ENCODE peak calls at places on chromosomes 4 and X, in eight cellular contexts. One of them, this sample, is unnamed.

GRCh38 chr4:104815593-104816156 is 321.0 kb upstream of the CXXC4 start:
- DNase-seq in astrocyte: peak
- DNase-seq in caudate nucleus: no peak
- DNase-seq in dorsolateral prefrontal cortex: no peak
- DNase-seq in WTC11: no peak
- DNase-seq in ovary: no peak
- DNase-seq in HCT116: no peak
- DNase-seq in HT1080: peak
- DNase-seq in this sample: no peak

GRCh38 chrX:71540801-71541545 is 8.1 kb downstream of the OGT start:
- DNase-seq in caudate nucleus: no peak
- DNase-seq in ovary: no peak
- DNase-seq in dorsolateral prefrontal cortex: no peak
- DNase-seq in HT1080: no peak
- DNase-seq in HCT116: no peak
- DNase-seq in astrocyte: no peak
- DNase-seq in WTC11: no peak
- DNase-seq in this sample: no peak

GRCh38 chrX:57565198-57565597 is 26.6 kb upstream of the ZXDB start:
- DNase-seq in WTC11: no peak
- DNase-seq in dorsolateral prefrontal cortex: no peak
- DNase-seq in caudate nucleus: no peak
- DNase-seq in HCT116: no peak
- DNase-seq in astrocyte: no peak
- DNase-seq in HT1080: no peak
- DNase-seq in ovary: no peak
- DNase-seq in this sample: no peak

GRCh38 chr4:5783486-5783885 is 72.5 kb downstream of the EVC start:
- DNase-seq in astrocyte: no peak
- DNase-seq in WTC11: no peak
- DNase-seq in caudate nucleus: no peak
- DNase-seq in dorsolateral prefrontal cortex: no peak
- DNase-seq in ovary: no peak
- DNase-seq in HCT116: no peak
- DNase-seq in HT1080: no peak
- DNase-seq in this sample: no peak

GRCh38 chrX:145563159-145563558 is 254.5 kb upstream of the SLITRK2 start:
- DNase-seq in dorsolateral prefrontal cortex: no peak
- DNase-seq in astrocyte: no peak
- DNase-seq in WTC11: no peak
- DNase-seq in HT1080: no peak
- DNase-seq in ovary: no peak
- DNase-seq in HCT116: no peak
- DNase-seq in caudate nucleus: no peak
- DNase-seq in this sample: no peak

GRCh38 chrX:45083314-45083713 is 117.4 kb downstream of the DIPK2B start:
- DNase-seq in dorsolateral prefrontal cortex: no peak
- DNase-seq in HCT116: no peak
- DNase-seq in ovary: no peak
- DNase-seq in WTC11: no peak
- DNase-seq in HT1080: no peak
- DNase-seq in caudate nucleus: no peak
- DNase-seq in astrocyte: no peak
- DNase-seq in this sample: no peak

GRCh38 chr4:112968456-112969159 is 80.8 kb upstream of the ANK2 start:
- DNase-seq in ovary: no peak
- DNase-seq in HT1080: peak
- DNase-seq in astrocyte: no peak
- DNase-seq in caudate nucleus: no peak
- DNase-seq in WTC11: no peak
- DNase-seq in HCT116: no peak
- DNase-seq in dorsolateral prefrontal cortex: no peak
- DNase-seq in this sample: no peak

GRCh38 chr4:31160146-31160545 is 440.0 kb downstream of the PCDH7 start:
- DNase-seq in astrocyte: peak
- DNase-seq in HCT116: no peak
- DNase-seq in HT1080: no peak
- DNase-seq in dorsolateral prefrontal cortex: no peak
- DNase-seq in caudate nucleus: no peak
- DNase-seq in ovary: no peak
- DNase-seq in WTC11: no peak
- DNase-seq in this sample: no peak

GRCh38 chr4:2248044-2248780 is 6.3 kb upstream of the HAUS3 start:
- DNase-seq in HCT116: no peak
- DNase-seq in HT1080: no peak
- DNase-seq in WTC11: no peak
- DNase-seq in caudate nucleus: no peak
- DNase-seq in ovary: no peak
- DNase-seq in astrocyte: no peak
- DNase-seq in dorsolateral prefrontal cortex: peak
- DNase-seq in this sample: no peak

GRCh38 chr4:151297170-151297569 is 20.2 kb downstream of the PRSS48 start:
- DNase-seq in HCT116: no peak
- DNase-seq in ovary: no peak
- DNase-seq in astrocyte: no peak
- DNase-seq in HT1080: no peak
- DNase-seq in dorsolateral prefrontal cortex: no peak
- DNase-seq in caudate nucleus: no peak
- DNase-seq in WTC11: no peak
- DNase-seq in this sample: no peak

GRCh38 chr4:177293208-177294018 is 16.3 kb upstream of the NEIL3 start:
- DNase-seq in caudate nucleus: no peak
- DNase-seq in dorsolateral prefrontal cortex: no peak
- DNase-seq in ovary: no peak
- DNase-seq in HT1080: no peak
- DNase-seq in HCT116: no peak
- DNase-seq in WTC11: no peak
- DNase-seq in astrocyte: no peak
- DNase-seq in this sample: no peak

GRCh38 chr4:147547314-147548056 is 66.6 kb downstream of the EDNRA start:
- DNase-seq in caudate nucleus: no peak
- DNase-seq in ovary: no peak
- DNase-seq in HT1080: peak
- DNase-seq in WTC11: no peak
- DNase-seq in dorsolateral prefrontal cortex: no peak
- DNase-seq in astrocyte: peak
- DNase-seq in HCT116: no peak
- DNase-seq in this sample: no peak

GRCh38 chr4:73520821-73521220 is 39.3 kb downstream of the AFM start:
- DNase-seq in HCT116: no peak
- DNase-seq in ovary: no peak
- DNase-seq in HT1080: peak
- DNase-seq in dorsolateral prefrontal cortex: no peak
- DNase-seq in WTC11: peak
- DNase-seq in caudate nucleus: no peak
- DNase-seq in astrocyte: peak
- DNase-seq in this sample: no peak

GRCh38 chr4:26985836-26986235 is 125.2 kb downstream of the STIM2 start:
- DNase-seq in caudate nucleus: no peak
- DNase-seq in WTC11: no peak
- DNase-seq in dorsolateral prefrontal cortex: no peak
- DNase-seq in astrocyte: peak
- DNase-seq in HCT116: no peak
- DNase-seq in HT1080: no peak
- DNase-seq in ovary: no peak
- DNase-seq in this sample: no peak

GRCh38 chrX:20056704-20057103 is 60.0 kb downstream of the MAP7D2 start:
- DNase-seq in HT1080: no peak
- DNase-seq in dorsolateral prefrontal cortex: no peak
- DNase-seq in WTC11: no peak
- DNase-seq in astrocyte: peak
- DNase-seq in HCT116: no peak
- DNase-seq in ovary: no peak
- DNase-seq in caudate nucleus: peak
- DNase-seq in this sample: no peak

GRCh38 chr4:101199507-101200285 is 147.6 kb downstream of the PPP3CA start:
- DNase-seq in HT1080: peak
- DNase-seq in ovary: no peak
- DNase-seq in HCT116: no peak
- DNase-seq in WTC11: no peak
- DNase-seq in caudate nucleus: no peak
- DNase-seq in astrocyte: peak
- DNase-seq in dorsolateral prefrontal cortex: no peak
- DNase-seq in this sample: no peak

GRCh38 chrX:47751670-47752069 is 85.0 kb upstream of the ZNF81 start:
- DNase-seq in WTC11: peak
- DNase-seq in caudate nucleus: peak
- DNase-seq in astrocyte: no peak
- DNase-seq in dorsolateral prefrontal cortex: no peak
- DNase-seq in HCT116: peak
- DNase-seq in HT1080: peak
- DNase-seq in ovary: no peak
- DNase-seq in this sample: no peak

GRCh38 chrX:139851730-139852129 is 81.1 kb downstream of the ATP11C start:
- DNase-seq in HT1080: no peak
- DNase-seq in HCT116: no peak
- DNase-seq in astrocyte: peak
- DNase-seq in ovary: no peak
- DNase-seq in WTC11: no peak
- DNase-seq in caudate nucleus: no peak
- DNase-seq in dorsolateral prefrontal cortex: no peak
- DNase-seq in this sample: no peak

GRCh38 chrX:132023896-132024386 is 839 bp downstream of the STK26 start:
- DNase-seq in caudate nucleus: no peak
- DNase-seq in HCT116: no peak
- DNase-seq in ovary: no peak
- DNase-seq in dorsolateral prefrontal cortex: no peak
- DNase-seq in astrocyte: no peak
- DNase-seq in HT1080: peak
- DNase-seq in WTC11: peak
- DNase-seq in this sample: no peak

GRCh38 chrX:112058255-112058654 is 24.3 kb downstream of the TRPC5 start:
- DNase-seq in dorsolateral prefrontal cortex: no peak
- DNase-seq in HT1080: no peak
- DNase-seq in caudate nucleus: no peak
- DNase-seq in ovary: no peak
- DNase-seq in WTC11: no peak
- DNase-seq in HCT116: no peak
- DNase-seq in astrocyte: peak
- DNase-seq in this sample: no peak

This sample was measured in hippocampal formation.